ENCODE peak calls at places on chromosomes 4 and X, in four cellular contexts. One of them, this sample, is unnamed.

GRCh38 chr4:11053601-11054000 is 369.0 kb upstream of the CLNK start:
- DNase-seq in body of pancreas: no peak
- DNase-seq in Peyer's patch: no peak
- DNase-seq in endothelial cell of umbilical vein: no peak
- DNase-seq in this sample: no peak

GRCh38 chrX:139759637-139760036 is 51.7 kb upstream of the MCF2 start:
- DNase-seq in Peyer's patch: no peak
- DNase-seq in body of pancreas: peak
- DNase-seq in endothelial cell of umbilical vein: peak
- DNase-seq in this sample: no peak

GRCh38 chrX:149472620-149473019 is 32.5 kb downstream of the IDS start:
- DNase-seq in endothelial cell of umbilical vein: no peak
- DNase-seq in Peyer's patch: no peak
- DNase-seq in body of pancreas: no peak
- DNase-seq in this sample: no peak

GRCh38 chr4:41866799-41867677 is 68.2 kb upstream of the TMEM33 start:
- DNase-seq in Peyer's patch: no peak
- DNase-seq in body of pancreas: no peak
- DNase-seq in endothelial cell of umbilical vein: no peak
- DNase-seq in this sample: no peak

GRCh38 chrX:153074262-153074899 is 2.1 kb downstream of the PNMA6A start:
- DNase-seq in endothelial cell of umbilical vein: no peak
- DNase-seq in Peyer's patch: no peak
- DNase-seq in body of pancreas: no peak
- DNase-seq in this sample: no peak

GRCh38 chr4:73828945-73829344 is 7.5 kb upstream of the CXCL6 start:
- DNase-seq in Peyer's patch: no peak
- DNase-seq in endothelial cell of umbilical vein: no peak
- DNase-seq in body of pancreas: no peak
- DNase-seq in this sample: no peak

GRCh38 chrX:140710710-140711109 is 1.2 kb downstream of the LINC00632 start:
- DNase-seq in endothelial cell of umbilical vein: no peak
- DNase-seq in body of pancreas: no peak
- DNase-seq in Peyer's patch: no peak
- DNase-seq in this sample: no peak

GRCh38 chrX:22629105-22629725 is 356.5 kb downstream of the CBLL2 start:
- DNase-seq in body of pancreas: no peak
- DNase-seq in endothelial cell of umbilical vein: peak
- DNase-seq in Peyer's patch: no peak
- DNase-seq in this sample: no peak

GRCh38 chr4:66059131-66059530 is 388.8 kb upstream of the EPHA5 start:
- DNase-seq in body of pancreas: no peak
- DNase-seq in Peyer's patch: no peak
- DNase-seq in endothelial cell of umbilical vein: no peak
- DNase-seq in this sample: no peak

GRCh38 chrX:70129811-70130210 is 3.4 kb upstream of the IGBP1 start:
- DNase-seq in body of pancreas: no peak
- DNase-seq in Peyer's patch: no peak
- DNase-seq in endothelial cell of umbilical vein: no peak
- DNase-seq in this sample: no peak

GRCh38 chr4:132238697-132239096 is 910.4 kb upstream of the PCDH10 start:
- DNase-seq in Peyer's patch: no peak
- DNase-seq in endothelial cell of umbilical vein: no peak
- DNase-seq in body of pancreas: no peak
- DNase-seq in this sample: no peak

GRCh38 chr4:176545886-176546285 is 226.1 kb downstream of the SPCS3 start:
- DNase-seq in body of pancreas: no peak
- DNase-seq in endothelial cell of umbilical vein: no peak
- DNase-seq in Peyer's patch: no peak
- DNase-seq in this sample: no peak

GRCh38 chr4:145234086-145234694 is 53.8 kb upstream of the OTUD4 start:
- DNase-seq in endothelial cell of umbilical vein: peak
- DNase-seq in body of pancreas: peak
- DNase-seq in Peyer's patch: peak
- DNase-seq in this sample: peak

GRCh38 chr4:97720869-97721432 is 422.3 kb downstream of the STPG2 start:
- DNase-seq in body of pancreas: no peak
- DNase-seq in Peyer's patch: no peak
- DNase-seq in endothelial cell of umbilical vein: peak
- DNase-seq in this sample: no peak

GRCh38 chr4:137468836-137469235 is 63.5 kb downstream of the PCDH18 start:
- DNase-seq in endothelial cell of umbilical vein: no peak
- DNase-seq in Peyer's patch: no peak
- DNase-seq in body of pancreas: no peak
- DNase-seq in this sample: no peak

GRCh38 chr4:43853565-43854345 is 594.9 kb downstream of the KCTD8 start:
- DNase-seq in endothelial cell of umbilical vein: no peak
- DNase-seq in Peyer's patch: no peak
- DNase-seq in body of pancreas: no peak
- DNase-seq in this sample: no peak
- TF ChIP-seq POLR2A in endothelial cell of umbilical vein: no peak
- TF ChIP-seq POLR2A in Peyer's patch: no peak
- TF ChIP-seq POLR2A in body of pancreas: no peak
- TF ChIP-seq POLR2A in this sample: no peak

DNA sequence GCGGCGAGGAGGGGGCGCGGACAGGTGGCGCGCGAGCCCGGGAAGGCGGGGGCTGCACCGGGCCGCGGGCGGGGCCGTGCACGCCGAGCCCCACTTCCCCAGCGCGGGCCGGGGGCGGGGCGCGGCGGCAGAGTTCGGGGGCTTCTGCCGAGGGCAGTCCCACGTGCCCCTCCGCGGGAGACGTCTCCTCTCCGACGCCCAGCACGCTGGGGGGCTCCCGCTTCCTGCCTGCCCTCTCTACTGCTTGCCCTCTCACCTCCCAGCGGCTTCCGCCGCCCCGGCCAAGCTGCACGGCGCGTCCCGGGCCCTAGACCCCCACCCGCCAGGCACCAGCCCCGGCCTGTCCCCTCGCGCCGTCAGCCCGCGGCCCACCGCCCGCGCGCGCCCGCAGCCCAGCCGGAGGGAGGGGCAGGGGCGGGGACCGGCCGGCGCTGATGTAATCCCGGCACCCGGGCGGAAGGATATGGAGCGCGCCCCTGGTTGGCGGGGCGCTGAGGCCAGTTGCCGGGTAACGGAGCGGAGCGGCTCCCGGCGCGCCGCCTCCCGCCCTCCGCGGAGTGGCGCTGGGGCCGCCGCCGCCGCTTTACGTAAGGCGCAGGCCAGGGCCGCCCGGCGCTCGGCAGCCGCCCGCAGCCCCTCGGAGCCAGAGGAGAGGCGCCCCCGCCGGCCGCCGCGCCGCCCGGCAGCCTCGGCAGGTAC is at the start of gene KIAA0232:
- DNase-seq in endothelial cell of umbilical vein: peak
- DNase-seq in body of pancreas: peak
- DNase-seq in Peyer's patch: peak
- DNase-seq in this sample: peak
- TF ChIP-seq POLR2A in endothelial cell of umbilical vein: no peak
- TF ChIP-seq POLR2A in body of pancreas: peak
- TF ChIP-seq POLR2A in Peyer's patch: peak
- TF ChIP-seq POLR2A in this sample: peak

DNA sequence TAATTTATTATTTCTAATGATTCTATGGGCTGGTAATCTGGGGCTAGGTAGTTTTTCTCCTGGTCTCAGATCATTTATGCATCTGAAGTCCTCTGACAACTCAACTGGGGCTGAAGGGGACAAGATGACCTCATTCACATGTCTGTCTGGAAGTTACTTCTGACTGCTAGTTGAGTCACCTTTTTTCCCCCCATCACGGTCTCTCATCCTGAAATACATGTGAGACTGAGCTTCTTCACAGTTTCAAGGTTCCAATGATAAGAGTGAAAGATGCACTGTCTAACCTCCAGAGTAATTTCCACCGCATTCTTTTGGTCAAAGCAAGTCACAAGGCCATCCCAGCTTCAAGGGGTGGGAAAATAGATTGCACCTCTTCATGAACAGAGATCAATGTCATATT is 356.7 kb upstream of the RPS6KA3 start:
- DNase-seq in endothelial cell of umbilical vein: no peak
- DNase-seq in body of pancreas: no peak
- DNase-seq in Peyer's patch: no peak
- DNase-seq in this sample: no peak
- TF ChIP-seq POLR2A in endothelial cell of umbilical vein: no peak
- TF ChIP-seq POLR2A in body of pancreas: no peak
- TF ChIP-seq POLR2A in Peyer's patch: no peak
- TF ChIP-seq POLR2A in this sample: no peak

DNA sequence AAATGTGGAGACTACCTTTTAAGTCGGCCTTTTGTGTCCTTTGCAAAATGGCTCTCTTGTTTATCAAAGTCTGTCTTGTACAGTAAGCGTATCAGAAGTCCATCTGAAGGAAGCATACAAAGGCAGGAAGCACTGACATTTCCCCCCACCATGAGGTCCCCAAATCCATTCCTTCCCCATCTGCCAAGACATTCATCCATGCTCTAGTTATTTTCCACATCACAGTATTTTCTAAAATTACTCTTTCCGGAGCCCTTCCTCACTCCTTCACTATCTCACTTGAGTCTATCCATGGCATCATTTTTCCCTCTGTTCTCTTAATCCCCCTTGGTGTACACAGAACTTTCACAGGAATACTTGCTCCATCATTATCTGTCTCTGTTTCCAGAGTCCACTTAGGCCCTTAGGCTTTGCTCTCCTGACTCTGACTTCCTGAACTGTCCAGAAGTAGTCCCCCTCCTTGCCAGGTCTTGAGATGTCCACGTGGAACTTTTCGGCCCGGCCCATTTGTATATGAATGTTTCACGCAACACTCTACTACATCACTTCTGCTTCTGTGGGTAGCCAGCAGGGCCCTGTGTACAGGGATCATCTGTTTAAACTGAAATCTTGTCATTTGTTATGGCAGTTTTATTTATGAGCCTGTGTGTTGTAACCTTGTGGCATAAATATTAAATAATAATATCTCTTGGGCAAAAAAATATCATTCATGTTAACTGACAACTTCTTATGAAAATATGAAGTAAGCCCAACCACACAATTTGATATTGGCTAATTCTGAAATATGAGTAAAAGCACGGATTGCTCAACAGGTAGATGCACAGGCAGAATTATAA is 2.0 kb downstream of the SEL1L3 start:
- DNase-seq in Peyer's patch: peak
- DNase-seq in endothelial cell of umbilical vein: peak
- DNase-seq in body of pancreas: peak
- DNase-seq in this sample: no peak
- TF ChIP-seq POLR2A in Peyer's patch: no peak
- TF ChIP-seq POLR2A in endothelial cell of umbilical vein: no peak
- TF ChIP-seq POLR2A in body of pancreas: no peak
- TF ChIP-seq POLR2A in this sample: no peak

GRCh38 chr4:38673109-38673978 is 9.3 kb downstream of the KLF3 start:
- DNase-seq in Peyer's patch: no peak
- DNase-seq in endothelial cell of umbilical vein: peak
- DNase-seq in body of pancreas: peak
- DNase-seq in this sample: peak
- TF ChIP-seq POLR2A in Peyer's patch: no peak
- TF ChIP-seq POLR2A in endothelial cell of umbilical vein: no peak
- TF ChIP-seq POLR2A in body of pancreas: peak
- TF ChIP-seq POLR2A in this sample: no peak

DNA sequence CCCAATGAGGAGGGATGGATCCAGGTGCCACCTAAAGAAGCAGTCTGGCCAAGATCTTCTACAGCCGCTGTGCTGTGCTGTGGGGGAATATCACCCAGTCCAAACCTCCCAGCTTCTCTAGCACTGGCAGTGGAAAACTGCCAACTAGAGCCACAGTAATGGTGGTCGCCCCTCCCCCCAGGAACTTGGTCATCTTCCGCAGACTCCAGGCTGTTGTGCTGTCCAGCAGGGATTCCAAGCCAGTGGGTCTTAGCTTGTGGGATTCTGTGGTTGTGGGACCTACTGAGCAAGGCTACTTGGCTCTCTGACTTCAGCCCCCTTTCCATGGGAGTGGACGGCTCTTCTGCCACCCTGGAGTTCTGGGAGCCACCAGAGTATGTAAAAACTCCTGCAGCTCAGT is 18.2 kb downstream of the GPRASP1 start:
- DNase-seq in body of pancreas: no peak
- DNase-seq in Peyer's patch: no peak
- DNase-seq in endothelial cell of umbilical vein: peak
- DNase-seq in this sample: no peak
- TF ChIP-seq POLR2A in body of pancreas: no peak
- TF ChIP-seq POLR2A in Peyer's patch: no peak
- TF ChIP-seq POLR2A in endothelial cell of umbilical vein: no peak
- TF ChIP-seq POLR2A in this sample: no peak

GRCh38 chr4:3911252-3911856 is 145.2 kb downstream of the ADRA2C start:
- DNase-seq in body of pancreas: no peak
- DNase-seq in endothelial cell of umbilical vein: no peak
- DNase-seq in Peyer's patch: no peak
- DNase-seq in this sample: no peak
- TF ChIP-seq POLR2A in body of pancreas: no peak
- TF ChIP-seq POLR2A in endothelial cell of umbilical vein: no peak
- TF ChIP-seq POLR2A in Peyer's patch: no peak
- TF ChIP-seq POLR2A in this sample: no peak

GRCh38 chrX:16771483-16772398 is 14.5 kb upstream of the TXLNG start:
- DNase-seq in endothelial cell of umbilical vein: peak
- DNase-seq in Peyer's patch: no peak
- DNase-seq in body of pancreas: no peak
- DNase-seq in this sample: no peak
- TF ChIP-seq POLR2A in endothelial cell of umbilical vein: peak
- TF ChIP-seq POLR2A in Peyer's patch: no peak
- TF ChIP-seq POLR2A in body of pancreas: no peak
- TF ChIP-seq POLR2A in this sample: no peak

DNA sequence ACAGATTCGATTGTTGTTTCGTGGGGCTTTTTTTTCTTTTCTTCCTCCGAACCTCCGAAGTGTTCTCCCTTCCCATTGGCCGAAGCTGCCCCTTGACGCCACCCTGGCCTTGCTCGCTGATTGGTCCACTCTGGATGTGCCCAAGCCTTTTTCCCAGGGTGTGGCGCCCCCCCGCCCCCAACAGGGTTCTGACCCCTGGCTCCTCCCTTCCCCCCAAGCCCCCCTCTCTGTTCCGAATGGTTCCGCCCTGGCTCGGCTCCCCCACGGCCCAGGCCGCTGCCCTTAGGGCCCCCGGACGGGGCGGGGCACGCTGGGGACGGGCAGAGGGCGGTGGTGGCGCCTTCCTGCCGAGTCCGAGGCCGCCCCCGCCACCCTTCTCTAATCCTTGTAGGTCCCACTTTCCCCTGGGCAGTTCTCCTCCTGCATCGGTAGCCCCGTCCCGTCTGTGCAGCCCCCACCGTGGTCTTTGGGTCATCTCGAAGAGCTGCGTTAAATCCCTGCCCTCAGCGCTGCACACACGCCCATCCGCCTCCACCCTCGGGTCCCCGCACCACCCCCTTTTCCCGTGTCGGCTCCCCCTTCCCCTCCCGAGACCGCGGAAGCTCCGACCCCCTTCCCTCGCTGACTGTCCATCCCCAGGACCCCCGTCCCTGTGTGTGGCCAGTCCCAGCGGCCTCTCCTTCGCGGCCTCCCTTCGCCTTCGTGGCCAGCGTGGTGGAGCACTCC is 25.6 kb downstream of the UTP14A start:
- DNase-seq in body of pancreas: peak
- DNase-seq in endothelial cell of umbilical vein: peak
- DNase-seq in Peyer's patch: peak
- DNase-seq in this sample: peak
- TF ChIP-seq POLR2A in body of pancreas: peak
- TF ChIP-seq POLR2A in endothelial cell of umbilical vein: peak
- TF ChIP-seq POLR2A in Peyer's patch: peak
- TF ChIP-seq POLR2A in this sample: peak

This sample was measured in right lobe of liver.